ENCODE peak calls at places on chromosomes 11 and 22, in seven cellular contexts. One of them, this sample, is unnamed.

GRCh38 chr11:1422481-1422880 is 32.7 kb downstream of the BRSK2 start:
- DNase-seq in M059J: peak; percentile 33
- DNase-seq in NCI-H1417: no peak
- DNase-seq in sigmoid colon: no peak
- DNase-seq in ELR: peak; percentile 7
- DNase-seq in IMR-90: no peak
- DNase-seq in HS-5: no peak
- DNase-seq in this sample: no peak

GRCh38 chr11:89119426-89119825 is 53.6 kb upstream of the GRM5 start:
- DNase-seq in ELR: no peak
- DNase-seq in NCI-H1417: no peak
- DNase-seq in IMR-90: no peak
- DNase-seq in HS-5: no peak
- DNase-seq in sigmoid colon: no peak
- DNase-seq in M059J: no peak
- DNase-seq in this sample: no peak

GRCh38 chr22:32058656-32059280 is 15.7 kb downstream of the SLC5A1 start:
- DNase-seq in IMR-90: no peak
- DNase-seq in NCI-H1417: peak; percentile 69
- DNase-seq in M059J: peak; percentile 3
- DNase-seq in ELR: no peak
- DNase-seq in sigmoid colon: no peak
- DNase-seq in HS-5: no peak
- DNase-seq in this sample: no peak

GRCh38 chr11:11115475-11115874 is 237.6 kb downstream of the CSNK2A3 start:
- DNase-seq in sigmoid colon: no peak
- DNase-seq in NCI-H1417: no peak
- DNase-seq in ELR: no peak
- DNase-seq in HS-5: no peak
- DNase-seq in M059J: no peak
- DNase-seq in IMR-90: no peak
- DNase-seq in this sample: no peak

GRCh38 chr11:68710445-68710844 is 26.1 kb downstream of the GAL start:
- DNase-seq in HS-5: no peak
- DNase-seq in M059J: no peak
- DNase-seq in ELR: no peak
- DNase-seq in NCI-H1417: no peak
- DNase-seq in IMR-90: no peak
- DNase-seq in sigmoid colon: no peak
- DNase-seq in this sample: no peak

GRCh38 chr11:92550411-92550810 is 325.8 kb downstream of the FAT3 start:
- DNase-seq in IMR-90: no peak
- DNase-seq in M059J: no peak
- DNase-seq in NCI-H1417: no peak
- DNase-seq in ELR: no peak
- DNase-seq in HS-5: no peak
- DNase-seq in sigmoid colon: no peak
- DNase-seq in this sample: no peak

GRCh38 chr11:64787526-64788320 is 9.4 kb upstream of the SF1 start:
- DNase-seq in sigmoid colon: peak; percentile 83
- DNase-seq in M059J: peak; percentile 27
- DNase-seq in ELR: peak; percentile 64
- DNase-seq in NCI-H1417: no peak
- DNase-seq in HS-5: no peak
- DNase-seq in IMR-90: peak; percentile 33
- DNase-seq in this sample: peak; percentile 78

GRCh38 chr22:24051568-24051967 is 40.5 kb downstream of the CABIN1 start:
- DNase-seq in sigmoid colon: no peak
- DNase-seq in IMR-90: no peak
- DNase-seq in NCI-H1417: no peak
- DNase-seq in HS-5: no peak
- DNase-seq in ELR: no peak
- DNase-seq in M059J: peak; percentile 3
- DNase-seq in this sample: no peak

GRCh38 chr22:20652582-20652981 is 121.3 kb upstream of the SERPIND1 start:
- DNase-seq in M059J: no peak
- DNase-seq in HS-5: no peak
- DNase-seq in NCI-H1417: no peak
- DNase-seq in ELR: no peak
- DNase-seq in IMR-90: no peak
- DNase-seq in sigmoid colon: no peak
- DNase-seq in this sample: peak; percentile 39

GRCh38 chr11:14812776-14813175 is 79.3 kb downstream of the CYP2R1 start:
- DNase-seq in IMR-90: peak; percentile 2
- DNase-seq in NCI-H1417: no peak
- DNase-seq in sigmoid colon: no peak
- DNase-seq in ELR: no peak
- DNase-seq in HS-5: no peak
- DNase-seq in M059J: no peak
- DNase-seq in this sample: no peak

GRCh38 chr22:37803195-37803635 is 4.5 kb upstream of the GCAT start:
- DNase-seq in HS-5: no peak
- DNase-seq in NCI-H1417: no peak
- DNase-seq in M059J: no peak
- DNase-seq in ELR: no peak
- DNase-seq in IMR-90: no peak
- DNase-seq in sigmoid colon: no peak
- DNase-seq in this sample: no peak

GRCh38 chr11:3124821-3125220 is 40.3 kb downstream of the OSBPL5 start:
- DNase-seq in IMR-90: no peak
- DNase-seq in M059J: no peak
- DNase-seq in sigmoid colon: no peak
- DNase-seq in HS-5: no peak
- DNase-seq in NCI-H1417: no peak
- DNase-seq in ELR: no peak
- DNase-seq in this sample: peak; percentile 51

GRCh38 chr11:17386331-17387084 is 2.0 kb downstream of the KCNJ11 start:
- DNase-seq in HS-5: no peak
- DNase-seq in NCI-H1417: peak; percentile 66
- DNase-seq in ELR: peak; percentile 62
- DNase-seq in M059J: peak; percentile 43
- DNase-seq in IMR-90: peak; percentile 34
- DNase-seq in sigmoid colon: no peak
- DNase-seq in this sample: no peak

GRCh38 chr11:109000531-109000930 is 335.7 kb downstream of the DDX10 start:
- DNase-seq in M059J: peak; percentile 27
- DNase-seq in ELR: no peak
- DNase-seq in NCI-H1417: no peak
- DNase-seq in sigmoid colon: no peak
- DNase-seq in IMR-90: no peak
- DNase-seq in HS-5: no peak
- DNase-seq in this sample: no peak

GRCh38 chr11:62217191-62217748 is 8.8 kb downstream of the SCGB2A1 start:
- DNase-seq in M059J: peak; percentile 17
- DNase-seq in IMR-90: no peak
- DNase-seq in ELR: peak; percentile 35
- DNase-seq in NCI-H1417: peak; percentile 17
- DNase-seq in sigmoid colon: no peak
- DNase-seq in HS-5: no peak
- DNase-seq in this sample: no peak

GRCh38 chr11:74248469-74248868 is 63.0 kb downstream of the P4HA3 start:
- DNase-seq in HS-5: no peak
- DNase-seq in IMR-90: no peak
- DNase-seq in NCI-H1417: no peak
- DNase-seq in sigmoid colon: no peak
- DNase-seq in ELR: no peak
- DNase-seq in M059J: no peak
- DNase-seq in this sample: no peak

GRCh38 chr11:49851971-49852389 is 100.2 kb upstream of the OR4C13 start:
- DNase-seq in M059J: no peak
- DNase-seq in IMR-90: no peak
- DNase-seq in sigmoid colon: no peak
- DNase-seq in HS-5: no peak
- DNase-seq in NCI-H1417: no peak
- DNase-seq in ELR: no peak
- DNase-seq in this sample: peak; percentile 45

GRCh38 chr22:38429460-38430128 is 25.4 kb downstream of the KCNJ4 start:
- DNase-seq in M059J: peak; percentile 39
- DNase-seq in NCI-H1417: no peak
- DNase-seq in ELR: no peak
- DNase-seq in sigmoid colon: no peak
- DNase-seq in HS-5: no peak
- DNase-seq in IMR-90: peak; percentile 13
- DNase-seq in this sample: no peak

GRCh38 chr22:44665115-44665514 is 36.9 kb upstream of the PRR5 start:
- DNase-seq in ELR: peak; percentile 55
- DNase-seq in sigmoid colon: peak; percentile 80
- DNase-seq in IMR-90: no peak
- DNase-seq in M059J: peak; percentile 45
- DNase-seq in NCI-H1417: no peak
- DNase-seq in HS-5: no peak
- DNase-seq in this sample: no peak

GRCh38 chr22:20428496-20429253 is 8.9 kb downstream of the SCARF2 start:
- DNase-seq in IMR-90: no peak
- DNase-seq in sigmoid colon: peak; percentile 60
- DNase-seq in M059J: no peak
- DNase-seq in HS-5: no peak
- DNase-seq in ELR: no peak
- DNase-seq in NCI-H1417: no peak
- DNase-seq in this sample: peak; percentile 48

GRCh38 chr11:114135737-114136151 is 76.2 kb downstream of the ZBTB16 start:
- DNase-seq in ELR: no peak
- DNase-seq in sigmoid colon: peak; percentile 47
- DNase-seq in HS-5: no peak
- DNase-seq in M059J: peak; percentile 61
- DNase-seq in IMR-90: no peak
- DNase-seq in NCI-H1417: no peak
- DNase-seq in this sample: no peak

GRCh38 chr11:46456269-46456668 is 64.7 kb upstream of the CHRM4 start:
- DNase-seq in IMR-90: no peak
- DNase-seq in NCI-H1417: no peak
- DNase-seq in HS-5: no peak
- DNase-seq in M059J: no peak
- DNase-seq in sigmoid colon: no peak
- DNase-seq in ELR: no peak
- DNase-seq in this sample: no peak

GRCh38 chr22:20566420-20567260 is 59.2 kb downstream of the MED15 start:
- DNase-seq in M059J: peak; percentile 86
- DNase-seq in sigmoid colon: peak; percentile 78
- DNase-seq in NCI-H1417: no peak
- DNase-seq in IMR-90: peak; percentile 82
- DNase-seq in HS-5: peak; percentile 75
- DNase-seq in ELR: peak; percentile 83
- DNase-seq in this sample: no peak

GRCh38 chr11:3622521-3622920 is 19.3 kb downstream of the ART5 start:
- DNase-seq in HS-5: no peak
- DNase-seq in NCI-H1417: no peak
- DNase-seq in IMR-90: no peak
- DNase-seq in ELR: no peak
- DNase-seq in M059J: no peak
- DNase-seq in sigmoid colon: peak; percentile 50
- DNase-seq in this sample: no peak

GRCh38 chr22:37401401-37401859 is 25.8 kb downstream of the ELFN2 start:
- DNase-seq in sigmoid colon: peak; percentile 74
- DNase-seq in ELR: no peak
- DNase-seq in NCI-H1417: no peak
- DNase-seq in HS-5: no peak
- DNase-seq in M059J: no peak
- DNase-seq in IMR-90: peak; percentile 23
- DNase-seq in this sample: peak; percentile 73

GRCh38 chr11:112615238-112615637 is 346.0 kb upstream of the NCAM1 start:
- DNase-seq in M059J: no peak
- DNase-seq in HS-5: no peak
- DNase-seq in ELR: no peak
- DNase-seq in IMR-90: no peak
- DNase-seq in sigmoid colon: no peak
- DNase-seq in NCI-H1417: no peak
- DNase-seq in this sample: no peak

GRCh38 chr22:30668306-30668655 is 606 bp upstream of the DUSP18 start:
- DNase-seq in sigmoid colon: peak; percentile 65
- DNase-seq in NCI-H1417: no peak
- DNase-seq in HS-5: no peak
- DNase-seq in ELR: no peak
- DNase-seq in M059J: peak; percentile 23
- DNase-seq in IMR-90: no peak
- DNase-seq in this sample: no peak

GRCh38 chr11:128458316-128458715 is 129.0 kb downstream of the ETS1 start:
- DNase-seq in IMR-90: peak; percentile 97
- DNase-seq in sigmoid colon: no peak
- DNase-seq in NCI-H1417: no peak
- DNase-seq in HS-5: peak; percentile 94
- DNase-seq in M059J: peak; percentile 94
- DNase-seq in ELR: peak; percentile 97
- DNase-seq in this sample: no peak

GRCh38 chr11:69113646-69114340 is 41.9 kb upstream of the SMIM38 start:
- DNase-seq in sigmoid colon: no peak
- DNase-seq in IMR-90: no peak
- DNase-seq in M059J: no peak
- DNase-seq in NCI-H1417: no peak
- DNase-seq in ELR: no peak
- DNase-seq in HS-5: no peak
- DNase-seq in this sample: no peak

GRCh38 chr22:43446881-43447280 is 35.1 kb downstream of the MPPED1 start:
- DNase-seq in IMR-90: no peak
- DNase-seq in sigmoid colon: no peak
- DNase-seq in NCI-H1417: peak; percentile 79
- DNase-seq in ELR: no peak
- DNase-seq in M059J: no peak
- DNase-seq in HS-5: no peak
- DNase-seq in this sample: peak; percentile 43

GRCh38 chr11:46877580-46877979 is 31.5 kb upstream of the CKAP5 start:
- DNase-seq in M059J: no peak
- DNase-seq in HS-5: no peak
- DNase-seq in NCI-H1417: no peak
- DNase-seq in ELR: no peak
- DNase-seq in IMR-90: no peak
- DNase-seq in sigmoid colon: no peak
- DNase-seq in this sample: no peak

GRCh38 chr11:70332567-70332966 is 62.1 kb downstream of the PPFIA1 start:
- DNase-seq in HS-5: no peak
- DNase-seq in M059J: no peak
- DNase-seq in NCI-H1417: no peak
- DNase-seq in sigmoid colon: no peak
- DNase-seq in IMR-90: no peak
- DNase-seq in ELR: no peak
- DNase-seq in this sample: no peak

GRCh38 chr11:638616-639323 is 1.7 kb downstream of the DRD4 start:
- DNase-seq in ELR: no peak
- DNase-seq in HS-5: no peak
- DNase-seq in NCI-H1417: no peak
- DNase-seq in sigmoid colon: no peak
- DNase-seq in M059J: no peak
- DNase-seq in IMR-90: no peak
- DNase-seq in this sample: no peak

GRCh38 chr11:106421673-106422292 is 344.3 kb downstream of the AASDHPPT start:
- DNase-seq in M059J: peak; percentile 73
- DNase-seq in ELR: no peak
- DNase-seq in NCI-H1417: no peak
- DNase-seq in sigmoid colon: no peak
- DNase-seq in HS-5: no peak
- DNase-seq in IMR-90: no peak
- DNase-seq in this sample: no peak

GRCh38 chr11:35836185-35836584 is 107.7 kb upstream of the LDLRAD3 start:
- DNase-seq in IMR-90: no peak
- DNase-seq in HS-5: no peak
- DNase-seq in ELR: no peak
- DNase-seq in M059J: no peak
- DNase-seq in sigmoid colon: no peak
- DNase-seq in NCI-H1417: no peak
- DNase-seq in this sample: no peak

GRCh38 chr11:44729718-44730117 is 3.0 kb downstream of the TSPAN18 start:
- DNase-seq in NCI-H1417: no peak
- DNase-seq in M059J: no peak
- DNase-seq in HS-5: no peak
- DNase-seq in IMR-90: no peak
- DNase-seq in ELR: no peak
- DNase-seq in sigmoid colon: no peak
- DNase-seq in this sample: no peak

GRCh38 chr11:74948546-74948897 is 369 bp downstream of the XRRA1 start:
- DNase-seq in IMR-90: no peak
- DNase-seq in HS-5: no peak
- DNase-seq in sigmoid colon: no peak
- DNase-seq in ELR: peak; percentile 47
- DNase-seq in M059J: peak; percentile 36
- DNase-seq in NCI-H1417: peak; percentile 48
- DNase-seq in this sample: no peak

GRCh38 chr11:17272823-17273222 is 3.7 kb upstream of the NUCB2 start:
- DNase-seq in M059J: peak; percentile 24
- DNase-seq in IMR-90: no peak
- DNase-seq in NCI-H1417: no peak
- DNase-seq in HS-5: no peak
- DNase-seq in ELR: no peak
- DNase-seq in sigmoid colon: no peak
- DNase-seq in this sample: no peak